ENCODE peak calls at places on chromosomes 16 and 17, in six cellular contexts. I is aorta; L is ovary; C is endothelial cell of umbilical vein; S is CD8-positive, alpha-beta memory T cell; H is stomach. W is an unnamed sample.

GRCh38 chr16:89822188-89823086 is 5.8 kb upstream of the SPIRE2 start:
- DNase-seq in I (no peak), L (no peak), C (no peak), S (peak; percentile 37), H (no peak), W (no peak)

GRCh38 chr16:66468321-66468965 is 41.3 kb downstream of the BEAN1 start:
- DNase-seq in I (peak; percentile 50), L (no peak), C (no peak), S (no peak), H (no peak), W (no peak)

GRCh38 chr17:62059394-62059793 is 5.7 kb downstream of the MED13 start:
- DNase-seq in I (no peak), L (no peak), C (no peak), S (no peak), H (no peak), W (no peak)

GRCh38 chr17:12727881-12728280 is 61.4 kb upstream of the ARHGAP44 start:
- DNase-seq in I (no peak), L (no peak), C (no peak), S (no peak), H (no peak), W (no peak)

GRCh38 chr16:55834044-55834443 is 1.1 kb upstream of the CES1 start:
- DNase-seq in I (no peak), L (no peak), C (no peak), S (no peak), H (no peak), W (no peak)

GRCh38 chr17:5508855-5509254 is 22.5 kb downstream of the MIS12 start:
- DNase-seq in I (no peak), L (no peak), C (no peak), S (no peak), H (no peak), W (no peak)

GRCh38 chr16:77974883-77975282 is 47.5 kb upstream of the CLEC3A start:
- DNase-seq in I (no peak), L (no peak), C (no peak), S (no peak), H (no peak), W (no peak)

GRCh38 chr16:29007865-29008593 is 23.2 kb downstream of the LAT start:
- DNase-seq in I (no peak), L (no peak), C (no peak), S (peak; percentile 85), H (no peak), W (peak; percentile 71)

GRCh38 chr17:49795372-49795771 is 6.9 kb downstream of the KAT7 start:
- DNase-seq in I (no peak), L (no peak), C (no peak), S (no peak), H (no peak), W (no peak)

GRCh38 chr17:63634163-63634562 is 11.9 kb downstream of the MAP3K3 start:
- DNase-seq in I (no peak), L (no peak), C (peak; percentile 83), S (no peak), H (no peak), W (no peak)

GRCh38 chr16:86979061-86979460 is 338.1 kb downstream of the C16orf95 start:
- DNase-seq in I (no peak), L (no peak), C (no peak), S (no peak), H (no peak), W (no peak)

GRCh38 chr16:53458623-53459022 is 24.4 kb downstream of the RBL2 start:
- DNase-seq in I (no peak), L (no peak), C (no peak), S (no peak), H (no peak), W (no peak)

GRCh38 chr16:71867934-71868333 is 16.0 kb downstream of the ZNF821 start:
- DNase-seq in I (no peak), L (no peak), C (no peak), S (no peak), H (no peak), W (no peak)

GRCh38 chr16:23895052-23895451 is 59.3 kb downstream of the PRKCB start:
- DNase-seq in I (no peak), L (no peak), C (no peak), S (no peak), H (no peak), W (no peak)

GRCh38 chr17:60579090-60579489 is 20.9 kb upstream of the PPM1D start:
- DNase-seq in I (no peak), L (no peak), C (no peak), S (no peak), H (no peak), W (no peak)

GRCh38 chr17:40311575-40311974 is 2.6 kb downstream of the RARA start:
- DNase-seq in I (no peak), L (no peak), C (no peak), S (no peak), H (peak; percentile 61), W (no peak)

GRCh38 chr17:70558821-70559220 is 389.5 kb downstream of the KCNJ2 start:
- DNase-seq in I (no peak), L (no peak), C (peak; percentile 90), S (no peak), H (no peak), W (no peak)

GRCh38 chr16:20910781-20911321 is 10.3 kb downstream of the LYRM1 start:
- DNase-seq in I (no peak), L (no peak), C (peak; percentile 95), S (no peak), H (no peak), W (no peak)

GRCh38 chr16:10386517-10387377 is 886 bp downstream of the ATF7IP2 start:
- DNase-seq in I (no peak), L (no peak), C (peak; percentile 57), S (no peak), H (no peak), W (no peak)

GRCh38 chr17:42387221-42387657 is 1.0 kb downstream of the STAT3 start:
- DNase-seq in I (no peak), L (no peak), C (peak; percentile 64), S (no peak), H (no peak), W (no peak)

GRCh38 chr17:75531724-75532090 is 6.2 kb downstream of the LLGL2 start:
- DNase-seq in I (no peak), L (no peak), C (no peak), S (no peak), H (no peak), W (no peak)

GRCh38 chr17:80751460-80752368 is 207.1 kb downstream of the RPTOR start:
- DNase-seq in I (no peak), L (peak; percentile 47), C (no peak), S (no peak), H (no peak), W (no peak)

GRCh38 chr17:35930211-35931065 is at the start of gene RDM1:
- DNase-seq in I (peak; percentile 86), L (peak; percentile 27), C (peak; percentile 21), S (peak; percentile 89), H (peak; percentile 56), W (peak; percentile 64)

GRCh38 chr16:86490859-86491642 is 19.3 kb upstream of the FOXF1 start:
- DNase-seq in I (peak; percentile 42), L (no peak), C (no peak), S (no peak), H (no peak), W (no peak)

GRCh38 chr17:55772086-55772485 is 21.2 kb downstream of the PCTP start:
- DNase-seq in I (no peak), L (no peak), C (no peak), S (no peak), H (no peak), W (no peak)

DNA sequence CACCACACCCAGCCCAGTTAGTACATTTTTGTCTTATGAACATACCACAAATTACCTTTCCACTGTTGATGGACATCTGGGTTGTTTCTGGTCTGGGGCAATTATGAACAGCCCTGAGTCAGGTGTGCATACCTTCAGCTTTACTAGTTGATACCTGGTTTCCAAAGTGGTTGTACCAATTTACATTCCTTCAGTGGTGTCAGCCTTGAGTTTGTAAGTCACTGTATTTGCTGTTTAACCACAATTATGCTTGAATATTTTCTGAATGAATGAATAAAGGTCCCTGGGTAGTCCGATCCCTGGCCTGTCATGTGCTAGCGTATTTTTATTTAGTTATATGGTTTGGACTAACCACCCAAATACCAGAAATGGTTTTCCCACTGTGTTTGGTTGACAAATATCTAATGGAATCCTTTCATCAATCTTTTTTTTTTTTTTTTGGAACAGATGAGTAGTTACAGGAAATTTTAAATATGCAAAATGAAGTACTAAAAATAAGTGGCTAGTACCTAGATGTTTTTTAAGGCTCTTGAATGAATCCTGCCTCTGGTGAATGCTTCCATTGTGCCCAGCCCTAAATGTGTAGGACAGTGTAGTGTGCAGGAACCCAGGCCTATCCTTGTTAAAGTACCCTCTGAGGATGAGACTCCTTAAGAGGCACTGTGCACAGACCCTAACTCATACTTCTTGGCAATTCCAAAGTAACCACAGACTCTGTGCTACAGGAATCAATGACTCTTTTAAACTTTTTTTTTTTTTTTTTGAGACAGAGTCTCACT is 3.7 kb downstream of the DUSP14 start:
- DNase-seq in I (no peak), L (no peak), C (no peak), S (no peak), H (no peak), W (no peak)
- H3K27ac ChIP-seq in I (no peak overlapping the region), L (no peak overlapping the region), C (no peak overlapping the region), S (no peak overlapping the region), H (no peak overlapping the region), W (no peak overlapping the region)

GRCh38 chr17:82946081-82946480 is 106.3 kb upstream of the ZNF750 start:
- DNase-seq in I (no peak), L (no peak), C (no peak), S (no peak), H (no peak), W (no peak)

GRCh38 chr17:82947051-82947991 is 107.5 kb upstream of the ZNF750 start:
- DNase-seq in I (peak; percentile 60), L (no peak), C (no peak), S (peak; percentile 33), H (no peak), W (no peak)

GRCh38 chr17:82943751-82944150 is 103.9 kb upstream of the ZNF750 start:
- DNase-seq in I (peak; percentile 64), L (no peak), C (no peak), S (no peak), H (no peak), W (no peak)

GRCh38 chr17:82943339-82943738 is 103.5 kb upstream of the ZNF750 start:
- DNase-seq in I (peak; percentile 71), L (no peak), C (no peak), S (peak; percentile 42), H (no peak), W (no peak)

GRCh38 chr17:82944990-82945389 is 105.2 kb upstream of the ZNF750 start:
- DNase-seq in I (no peak), L (no peak), C (no peak), S (no peak), H (no peak), W (no peak)
- H3K9me3 ChIP-seq in I (peaks cover 3% of the 10 kb centered on the region), L (peaks cover 2% of the 10 kb centered on the region), C (no peaks in the 10 kb centered on the region), S (peaks cover 13% of the 10 kb centered on the region), H (peaks cover 26% of the 10 kb centered on the region), W (peaks cover 31% of the 10 kb centered on the region)

GRCh38 chr16:83715217-83715920 is 92.4 kb upstream of the HSBP1 start:
- DNase-seq in I (no peak), L (no peak), C (peak; percentile 28), S (no peak), H (peak; percentile 67), W (no peak)
- H3K27ac ChIP-seq in I (peak overlapping the region; percentile 87), L (no peak overlapping the region), C (no peak overlapping the region), S (no peak overlapping the region), H (no peak overlapping the region), W (no peak overlapping the region)

DNA sequence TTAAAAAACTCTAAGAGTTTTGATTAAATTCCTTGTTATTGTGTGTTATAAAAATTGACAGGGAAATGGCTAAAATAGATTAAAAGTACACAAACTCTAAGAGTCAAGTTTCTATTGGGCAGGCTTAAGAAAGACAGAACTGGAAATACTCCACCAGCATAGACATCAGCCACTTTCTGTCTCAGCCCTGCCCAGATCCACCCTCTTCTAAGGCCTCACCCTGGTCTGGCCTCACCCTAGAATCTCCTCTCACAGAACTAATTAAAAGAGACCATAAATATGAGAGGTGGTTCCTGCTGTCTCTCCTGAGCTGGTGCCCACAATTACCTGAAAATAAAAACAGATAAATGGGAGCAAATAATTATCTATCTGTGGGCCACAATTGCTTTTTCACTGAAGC is 1951.0 kb downstream of the TP53TG3F start:
- DNase-seq in I (no peak), L (no peak), C (no peak), S (no peak), H (no peak), W (no peak)
- H3K9me3 ChIP-seq in I (peaks cover 1% of the 10 kb centered on the region), L (no peaks in the 10 kb centered on the region), C (peaks cover 4% of the 10 kb centered on the region), S (peaks cover 4% of the 10 kb centered on the region), H (peaks cover 20% of the 10 kb centered on the region), W (peaks cover 6% of the 10 kb centered on the region)